ENCODE peak calls at places on chromosomes 12 and 14, in eight cellular contexts. C, T, N, Z, Y, F, R and W are unnamed samples.

GRCh38 chr14:69270795-69271708 is 11.1 kb downstream of the GALNT16 start:
- DNase-seq in C (no peak), T (no peak), N (no peak), Z (no peak), Y (no peak), F (no peak), R (no peak), W (no peak)

GRCh38 chr12:76782440-76782996 is 18.6 kb downstream of the ZDHHC17 start:
- DNase-seq in C (no peak), T (no peak), N (no peak), Z (no peak), Y (no peak), F (no peak), R (no peak), W (no peak)

GRCh38 chr12:93244514-93245077 is 133.1 kb upstream of the NUDT4 start:
- DNase-seq in C (no peak), T (peak), N (no peak), Z (no peak), Y (no peak), F (no peak), R (no peak), W (no peak)

GRCh38 chr12:105798249-105798835 is 340.4 kb downstream of the NUAK1 start:
- DNase-seq in C (no peak), T (no peak), N (no peak), Z (no peak), Y (no peak), F (no peak), R (no peak), W (no peak)

GRCh38 chr12:97752129-97752528 is 289.5 kb downstream of the RMST start:
- DNase-seq in C (no peak), T (no peak), N (no peak), Z (no peak), Y (no peak), F (no peak), R (no peak), W (no peak)

GRCh38 chr12:83265798-83266197 is 579.1 kb downstream of the TMTC2 start:
- DNase-seq in C (no peak), T (no peak), N (no peak), Z (no peak), Y (no peak), F (no peak), R (no peak), W (peak)

GRCh38 chr14:20489093-20489994 is 16.0 kb upstream of the RNASE10 start:
- DNase-seq in C (no peak), T (peak), N (peak), Z (no peak), Y (no peak), F (peak), R (no peak), W (peak)

GRCh38 chr12:132188451-132189298 is 44.4 kb downstream of the NOC4L start:
- DNase-seq in C (no peak), T (no peak), N (no peak), Z (no peak), Y (no peak), F (no peak), R (no peak), W (no peak)

GRCh38 chr12:6224550-6224949 is 24.4 kb downstream of the CD9 start:
- DNase-seq in C (peak), T (no peak), N (no peak), Z (no peak), Y (no peak), F (no peak), R (no peak), W (no peak)

GRCh38 chr12:57178213-57178612 is 30.8 kb upstream of the LRP1-AS start:
- DNase-seq in C (no peak), T (no peak), N (no peak), Z (no peak), Y (no peak), F (no peak), R (no peak), W (no peak)

GRCh38 chr14:21024668-21025373 is at the start of gene NDRG2:
- DNase-seq in C (no peak), T (peak), N (peak), Z (no peak), Y (no peak), F (no peak), R (peak), W (peak)

GRCh38 chr12:29131539-29131938 is 17.5 kb upstream of the FAR2 start:
- DNase-seq in C (peak), T (peak), N (no peak), Z (peak), Y (no peak), F (peak), R (no peak), W (peak)

GRCh38 chr14:64671591-64671990 is 32.6 kb upstream of the PLEKHG3 start:
- DNase-seq in C (peak), T (peak), N (peak), Z (no peak), Y (no peak), F (peak), R (no peak), W (peak)

GRCh38 chr14:22194669-22195068 is 394.4 kb downstream of the DAD1 start:
- DNase-seq in C (no peak), T (no peak), N (no peak), Z (no peak), Y (no peak), F (no peak), R (no peak), W (no peak)

GRCh38 chr12:111310076-111310870 is 58.6 kb downstream of the PHETA1 start:
- DNase-seq in C (no peak), T (no peak), N (no peak), Z (no peak), Y (no peak), F (no peak), R (no peak), W (no peak)

GRCh38 chr12:78293039-78293686 is 462.5 kb downstream of the NAV3 start:
- DNase-seq in C (peak), T (no peak), N (peak), Z (no peak), Y (no peak), F (peak), R (no peak), W (peak)

GRCh38 chr14:22650960-22651521 is 6.9 kb upstream of the OR6J1 start:
- DNase-seq in C (peak), T (peak), N (no peak), Z (no peak), Y (no peak), F (peak), R (no peak), W (no peak)

GRCh38 chr12:124771462-124772361 is 92.0 kb downstream of the SCARB1 start:
- DNase-seq in C (peak), T (peak), N (peak), Z (no peak), Y (no peak), F (peak), R (peak), W (peak)

GRCh38 chr12:12467222-12467621 is 95.4 kb downstream of the DUSP16 start:
- DNase-seq in C (no peak), T (no peak), N (no peak), Z (no peak), Y (no peak), F (no peak), R (peak), W (no peak)

GRCh38 chr12:94079965-94080683 is 68.3 kb upstream of the PLXNC1 start:
- DNase-seq in C (no peak), T (no peak), N (no peak), Z (no peak), Y (no peak), F (peak), R (no peak), W (no peak)

GRCh38 chr14:93430319-93430801 is 379 bp upstream of the UNC79 start:
- DNase-seq in C (no peak), T (no peak), N (no peak), Z (no peak), Y (no peak), F (peak), R (no peak), W (peak)

GRCh38 chr14:73935666-73936065 is 14.2 kb downstream of the FAM161B start:
- DNase-seq in C (no peak), T (peak), N (peak), Z (no peak), Y (no peak), F (peak), R (no peak), W (peak)

GRCh38 chr14:78721756-78722455 is 551.7 kb downstream of the NRXN3 start:
- DNase-seq in C (no peak), T (no peak), N (no peak), Z (no peak), Y (no peak), F (no peak), R (no peak), W (no peak)

GRCh38 chr12:94545937-94546771 is 86.5 kb upstream of the CEP83 start:
- DNase-seq in C (peak), T (no peak), N (peak), Z (peak), Y (peak), F (peak), R (no peak), W (peak)

GRCh38 chr12:114425031-114425626 is 19.2 kb upstream of the TBX5 start:
- DNase-seq in C (no peak), T (no peak), N (no peak), Z (no peak), Y (no peak), F (no peak), R (no peak), W (no peak)

GRCh38 chr14:104461676-104462443 is 117.7 kb upstream of the C14orf180 start:
- DNase-seq in C (no peak), T (no peak), N (no peak), Z (no peak), Y (no peak), F (no peak), R (no peak), W (no peak)

GRCh38 chr14:50615566-50615965 is 52.5 kb downstream of the SAV1 start:
- DNase-seq in C (no peak), T (no peak), N (no peak), Z (no peak), Y (no peak), F (no peak), R (no peak), W (peak)

GRCh38 chr12:69067713-69068112 is 134.7 kb upstream of the CPM start:
- DNase-seq in C (no peak), T (no peak), N (no peak), Z (no peak), Y (no peak), F (no peak), R (no peak), W (no peak)

GRCh38 chr14:36424478-36425102 is 95.4 kb downstream of the NKX2-1 start:
- DNase-seq in C (no peak), T (no peak), N (no peak), Z (no peak), Y (no peak), F (no peak), R (no peak), W (no peak)

GRCh38 chr14:92600318-92601053 is 86.9 kb downstream of the RIN3 start:
- DNase-seq in C (peak), T (peak), N (peak), Z (peak), Y (no peak), F (peak), R (no peak), W (peak)

GRCh38 chr12:54956322-54956721 is 28.2 kb downstream of the TESPA1 start:
- DNase-seq in C (no peak), T (no peak), N (no peak), Z (no peak), Y (no peak), F (no peak), R (no peak), W (no peak)

GRCh38 chr12:57765003-57765697 is 1.7 kb downstream of the CYP27B1 start:
- DNase-seq in C (no peak), T (peak), N (peak), Z (no peak), Y (no peak), F (no peak), R (peak), W (peak)

GRCh38 chr12:34400986-34401658 is 378.8 kb downstream of the ALG10 start:
- DNase-seq in C (no peak), T (no peak), N (no peak), Z (no peak), Y (no peak), F (no peak), R (no peak), W (no peak)

GRCh38 chr14:77032854-77033621 is 4.5 kb upstream of the IRF2BPL start:
- DNase-seq in C (peak), T (peak), N (peak), Z (peak), Y (no peak), F (peak), R (peak), W (peak)

GRCh38 chr12:101749657-101750056 is 10.4 kb upstream of the SYCP3 start:
- DNase-seq in C (no peak), T (no peak), N (no peak), Z (no peak), Y (no peak), F (no peak), R (no peak), W (no peak)

GRCh38 chr12:11656550-11656949 is 7.1 kb downstream of the ETV6 start:
- DNase-seq in C (no peak), T (no peak), N (no peak), Z (no peak), Y (no peak), F (no peak), R (no peak), W (no peak)

GRCh38 chr12:89988556-89988955 is 279.9 kb upstream of the ATP2B1 start:
- DNase-seq in C (no peak), T (no peak), N (no peak), Z (no peak), Y (no peak), F (no peak), R (no peak), W (no peak)